ENCODE peak calls at places on chromosomes 1 and 21, in four cellular contexts. One of them, this sample, is unnamed.

GRCh38 chr1:221961532-221962292 is 219.8 kb upstream of the DUSP10 start:
- DNase-seq in CD8-positive, alpha-beta T cell: peak; percentile 34
- DNase-seq in lower lobe of right lung: peak; percentile 46
- DNase-seq in right lobe of liver: peak; percentile 55
- DNase-seq in this sample: no peak

GRCh38 chr1:42942444-42942843 is 16.2 kb downstream of the SLC2A1 start:
- DNase-seq in CD8-positive, alpha-beta T cell: no peak
- DNase-seq in lower lobe of right lung: no peak
- DNase-seq in right lobe of liver: no peak
- DNase-seq in this sample: peak; percentile 63

GRCh38 chr1:90973897-90974798 is 47.7 kb downstream of the ZNF644 start:
- DNase-seq in CD8-positive, alpha-beta T cell: no peak
- DNase-seq in lower lobe of right lung: no peak
- DNase-seq in right lobe of liver: no peak
- DNase-seq in this sample: no peak

GRCh38 chr1:162696286-162696862 is 64.1 kb downstream of the DDR2 start:
- DNase-seq in CD8-positive, alpha-beta T cell: no peak
- DNase-seq in lower lobe of right lung: peak; percentile 48
- DNase-seq in right lobe of liver: no peak
- DNase-seq in this sample: no peak

GRCh38 chr1:7334475-7335035 is 436.5 kb upstream of the VAMP3 start:
- DNase-seq in CD8-positive, alpha-beta T cell: no peak
- DNase-seq in lower lobe of right lung: no peak
- DNase-seq in right lobe of liver: no peak
- DNase-seq in this sample: no peak

GRCh38 chr1:186155594-186155993 is 219.5 kb downstream of the TPR start:
- DNase-seq in CD8-positive, alpha-beta T cell: no peak
- DNase-seq in lower lobe of right lung: no peak
- DNase-seq in right lobe of liver: no peak
- DNase-seq in this sample: no peak

GRCh38 chr1:235430991-235431390 is 63.8 kb downstream of the TBCE start:
- DNase-seq in CD8-positive, alpha-beta T cell: no peak
- DNase-seq in lower lobe of right lung: no peak
- DNase-seq in right lobe of liver: no peak
- DNase-seq in this sample: no peak

GRCh38 chr1:56576880-56577858 is 2.2 kb downstream of the PLPP3 start:
- DNase-seq in CD8-positive, alpha-beta T cell: no peak
- DNase-seq in lower lobe of right lung: no peak
- DNase-seq in right lobe of liver: no peak
- DNase-seq in this sample: no peak

GRCh38 chr1:12034381-12034801 is 15.1 kb downstream of the MIIP start:
- DNase-seq in CD8-positive, alpha-beta T cell: no peak
- DNase-seq in lower lobe of right lung: no peak
- DNase-seq in right lobe of liver: no peak
- DNase-seq in this sample: no peak

GRCh38 chr1:54117815-54118563 is 34.8 kb downstream of the CDCP2 start:
- DNase-seq in CD8-positive, alpha-beta T cell: no peak
- DNase-seq in lower lobe of right lung: no peak
- DNase-seq in right lobe of liver: no peak
- DNase-seq in this sample: peak; percentile 36

GRCh38 chr1:245952383-245952989 is 554.6 kb downstream of the SMYD3 start:
- DNase-seq in CD8-positive, alpha-beta T cell: no peak
- DNase-seq in lower lobe of right lung: no peak
- DNase-seq in right lobe of liver: no peak
- DNase-seq in this sample: no peak

GRCh38 chr21:42120056-42120903 is 49.2 kb downstream of the UMODL1 start:
- DNase-seq in CD8-positive, alpha-beta T cell: no peak
- DNase-seq in lower lobe of right lung: no peak
- DNase-seq in right lobe of liver: no peak
- DNase-seq in this sample: no peak

GRCh38 chr1:166971252-166971651 is 4.1 kb downstream of the ILDR2 start:
- DNase-seq in CD8-positive, alpha-beta T cell: no peak
- DNase-seq in lower lobe of right lung: no peak
- DNase-seq in right lobe of liver: no peak
- DNase-seq in this sample: no peak

GRCh38 chr1:233252436-233252835 is 43.1 kb downstream of the PCNX2 start:
- DNase-seq in CD8-positive, alpha-beta T cell: no peak
- DNase-seq in lower lobe of right lung: peak; percentile 53
- DNase-seq in right lobe of liver: no peak
- DNase-seq in this sample: no peak

GRCh38 chr21:41247561-41247968 is 69.0 kb upstream of the FAM3B start:
- DNase-seq in CD8-positive, alpha-beta T cell: no peak
- DNase-seq in lower lobe of right lung: no peak
- DNase-seq in right lobe of liver: no peak
- DNase-seq in this sample: no peak

GRCh38 chr1:95021085-95021484 is 51.7 kb downstream of the ALG14 start:
- DNase-seq in CD8-positive, alpha-beta T cell: no peak
- DNase-seq in lower lobe of right lung: no peak
- DNase-seq in right lobe of liver: no peak
- DNase-seq in this sample: no peak

GRCh38 chr1:197180252-197180878 is 33.9 kb upstream of the ASPM start:
- DNase-seq in CD8-positive, alpha-beta T cell: no peak
- DNase-seq in lower lobe of right lung: no peak
- DNase-seq in right lobe of liver: no peak
- DNase-seq in this sample: no peak

GRCh38 chr21:25790122-25790951 is 55.6 kb downstream of the GABPA start:
- DNase-seq in CD8-positive, alpha-beta T cell: no peak
- DNase-seq in lower lobe of right lung: no peak
- DNase-seq in right lobe of liver: no peak
- DNase-seq in this sample: no peak

GRCh38 chr21:20424943-20425342 is 573.3 kb upstream of the NCAM2 start:
- DNase-seq in CD8-positive, alpha-beta T cell: no peak
- DNase-seq in lower lobe of right lung: no peak
- DNase-seq in right lobe of liver: no peak
- DNase-seq in this sample: no peak

GRCh38 chr1:95730986-95731385 is 497.0 kb downstream of the RWDD3 start:
- DNase-seq in CD8-positive, alpha-beta T cell: no peak
- DNase-seq in lower lobe of right lung: no peak
- DNase-seq in right lobe of liver: no peak
- DNase-seq in this sample: no peak

GRCh38 chr1:220344745-220345144 is 72.5 kb upstream of the RAB3GAP2 start:
- DNase-seq in CD8-positive, alpha-beta T cell: no peak
- DNase-seq in lower lobe of right lung: no peak
- DNase-seq in right lobe of liver: no peak
- DNase-seq in this sample: no peak

GRCh38 chr1:50333595-50333974 is 89.7 kb downstream of the DMRTA2 start:
- DNase-seq in CD8-positive, alpha-beta T cell: peak; percentile 26
- DNase-seq in lower lobe of right lung: peak; percentile 73
- DNase-seq in right lobe of liver: peak; percentile 57
- DNase-seq in this sample: peak; percentile 85

GRCh38 chr1:24742090-24742938 is 2.9 kb upstream of the CLIC4 start:
- DNase-seq in CD8-positive, alpha-beta T cell: no peak
- DNase-seq in lower lobe of right lung: peak; percentile 14
- DNase-seq in right lobe of liver: no peak
- DNase-seq in this sample: peak; percentile 27

GRCh38 chr1:33875857-33876256 is 12.0 kb downstream of the HMGB4 start:
- DNase-seq in CD8-positive, alpha-beta T cell: no peak
- DNase-seq in lower lobe of right lung: no peak
- DNase-seq in right lobe of liver: no peak
- DNase-seq in this sample: no peak

GRCh38 chr1:16367968-16368910 is 1.2 kb downstream of the SZRD1 start:
- DNase-seq in CD8-positive, alpha-beta T cell: no peak
- DNase-seq in lower lobe of right lung: no peak
- DNase-seq in right lobe of liver: no peak
- DNase-seq in this sample: no peak

GRCh38 chr1:60280764-60281278 is 207.3 kb upstream of the C1orf87 start:
- DNase-seq in CD8-positive, alpha-beta T cell: no peak
- DNase-seq in lower lobe of right lung: no peak
- DNase-seq in right lobe of liver: no peak
- DNase-seq in this sample: no peak

GRCh38 chr21:31426235-31426797 is 82.3 kb upstream of the TIAM1 start:
- DNase-seq in CD8-positive, alpha-beta T cell: no peak
- DNase-seq in lower lobe of right lung: no peak
- DNase-seq in right lobe of liver: no peak
- DNase-seq in this sample: no peak

GRCh38 chr1:89271616-89272015 is 1.0 kb downstream of the GBP5 start:
- DNase-seq in CD8-positive, alpha-beta T cell: no peak
- DNase-seq in lower lobe of right lung: no peak
- DNase-seq in right lobe of liver: no peak
- DNase-seq in this sample: no peak

GRCh38 chr1:183180634-183181056 is 5.4 kb upstream of the LAMC2 start:
- DNase-seq in CD8-positive, alpha-beta T cell: no peak
- DNase-seq in lower lobe of right lung: no peak
- DNase-seq in right lobe of liver: no peak
- DNase-seq in this sample: no peak

GRCh38 chr1:219883400-219884332 is 44.7 kb downstream of the SLC30A10 start:
- DNase-seq in CD8-positive, alpha-beta T cell: no peak
- DNase-seq in lower lobe of right lung: no peak
- DNase-seq in right lobe of liver: peak; percentile 50
- DNase-seq in this sample: no peak

GRCh38 chr1:91889717-91890459 is 3.9 kb upstream of the TGFBR3 start:
- DNase-seq in CD8-positive, alpha-beta T cell: no peak
- DNase-seq in lower lobe of right lung: no peak
- DNase-seq in right lobe of liver: no peak
- DNase-seq in this sample: no peak

GRCh38 chr1:99591886-99592285 is 54.0 kb upstream of the PALMD start:
- DNase-seq in CD8-positive, alpha-beta T cell: no peak
- DNase-seq in lower lobe of right lung: no peak
- DNase-seq in right lobe of liver: no peak
- DNase-seq in this sample: no peak

GRCh38 chr1:216015116-216015515 is 408.1 kb downstream of the USH2A start:
- DNase-seq in CD8-positive, alpha-beta T cell: no peak
- DNase-seq in lower lobe of right lung: no peak
- DNase-seq in right lobe of liver: no peak
- DNase-seq in this sample: no peak

DNA sequence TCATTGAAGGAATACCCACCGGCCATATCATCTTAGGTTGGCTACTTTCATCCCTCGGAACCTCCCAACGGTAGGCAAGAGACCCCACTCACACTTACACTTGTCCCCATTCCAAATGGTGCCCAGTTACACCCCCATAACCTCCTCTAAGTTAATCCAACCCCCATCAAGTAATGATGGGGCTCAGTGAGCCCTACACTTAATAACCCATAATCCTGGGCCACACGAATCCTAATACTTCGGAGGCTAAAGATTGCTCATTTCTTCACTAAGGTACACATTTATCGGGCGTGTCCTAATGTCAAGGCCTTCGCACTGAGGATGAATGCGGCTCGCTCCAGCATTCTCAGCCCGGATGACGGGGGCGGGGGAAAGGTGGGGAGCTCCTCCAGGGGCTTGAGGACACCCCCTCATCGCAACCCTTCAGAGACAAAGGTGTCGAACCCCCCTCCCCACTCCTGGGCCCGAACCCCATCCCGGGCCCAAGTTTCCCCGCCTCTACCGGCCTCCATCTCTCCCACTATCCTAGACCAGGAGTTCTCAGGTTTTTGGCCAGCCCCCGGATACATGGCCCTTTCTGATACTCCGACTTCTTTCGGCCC is 435 bp downstream of the ILF2 start:
- DNase-seq in CD8-positive, alpha-beta T cell: peak; percentile 38
- DNase-seq in lower lobe of right lung: peak; percentile 54
- DNase-seq in right lobe of liver: peak; percentile 33
- DNase-seq in this sample: peak; percentile 87
- H3K4me3 ChIP-seq in CD8-positive, alpha-beta T cell: peak overlapping the region; percentile 81
- H3K4me3 ChIP-seq in lower lobe of right lung: peak overlapping the region; percentile 93
- H3K4me3 ChIP-seq in right lobe of liver: peak overlapping the region; percentile 63
- H3K4me3 ChIP-seq in this sample: peak overlapping the region; percentile 76

GRCh38 chr1:152707860-152708259 is at the start of gene LCE4A:
- DNase-seq in CD8-positive, alpha-beta T cell: no peak
- DNase-seq in lower lobe of right lung: no peak
- DNase-seq in right lobe of liver: no peak
- DNase-seq in this sample: no peak
- H3K4me3 ChIP-seq in CD8-positive, alpha-beta T cell: no peak within 1 kb of the TSS
- H3K4me3 ChIP-seq in lower lobe of right lung: no peak within 1 kb of the TSS
- H3K4me3 ChIP-seq in right lobe of liver: no peak within 1 kb of the TSS
- H3K4me3 ChIP-seq in this sample: no peak within 1 kb of the TSS

DNA sequence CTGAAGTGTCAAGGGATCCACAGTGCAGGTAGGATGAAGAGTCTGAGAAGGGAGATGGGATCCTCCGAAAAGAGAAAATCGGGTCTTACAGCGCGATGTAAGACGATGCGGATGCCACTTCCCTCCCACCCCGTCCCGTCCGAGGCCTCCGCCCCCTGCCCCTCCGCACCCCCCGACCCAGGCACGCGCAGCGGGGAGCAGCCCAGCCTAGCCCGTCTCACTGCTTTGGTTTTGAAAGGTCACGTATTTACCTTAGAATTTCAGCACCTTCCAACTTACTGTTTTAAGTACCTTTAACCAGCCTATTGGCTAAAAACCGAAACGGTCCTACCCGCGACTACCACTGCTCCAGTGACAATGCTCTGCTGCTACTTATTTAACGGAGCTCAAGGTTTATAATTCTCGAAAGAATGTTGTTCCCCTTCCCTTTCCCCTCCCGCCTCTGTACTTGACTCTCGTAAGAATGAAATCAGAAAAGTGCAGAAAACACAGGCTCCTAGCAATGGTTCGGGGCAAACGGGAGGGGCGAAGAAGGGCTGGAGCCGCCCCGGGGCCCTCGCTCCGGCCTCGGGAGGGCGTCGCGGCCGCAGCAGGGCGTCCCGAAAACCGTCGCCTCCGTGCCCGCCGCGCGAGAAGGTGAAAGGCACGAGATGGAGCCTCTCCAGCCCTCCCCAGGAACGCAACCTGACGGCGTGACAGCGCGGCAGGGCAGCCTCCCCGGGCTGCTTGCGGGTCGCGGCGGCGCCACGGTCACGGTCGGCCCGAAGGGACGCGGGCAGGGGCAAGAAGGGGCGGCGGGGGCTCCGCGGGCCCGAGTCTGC is 706 bp downstream of the TMEM50B start:
- DNase-seq in CD8-positive, alpha-beta T cell: peak; percentile 53
- DNase-seq in lower lobe of right lung: peak; percentile 69
- DNase-seq in right lobe of liver: peak; percentile 53
- DNase-seq in this sample: peak; percentile 87
- H3K4me3 ChIP-seq in CD8-positive, alpha-beta T cell: peak overlapping the region; percentile 79
- H3K4me3 ChIP-seq in lower lobe of right lung: peak overlapping the region; percentile 93
- H3K4me3 ChIP-seq in right lobe of liver: peak overlapping the region; percentile 95
- H3K4me3 ChIP-seq in this sample: peak overlapping the region; percentile 97

DNA sequence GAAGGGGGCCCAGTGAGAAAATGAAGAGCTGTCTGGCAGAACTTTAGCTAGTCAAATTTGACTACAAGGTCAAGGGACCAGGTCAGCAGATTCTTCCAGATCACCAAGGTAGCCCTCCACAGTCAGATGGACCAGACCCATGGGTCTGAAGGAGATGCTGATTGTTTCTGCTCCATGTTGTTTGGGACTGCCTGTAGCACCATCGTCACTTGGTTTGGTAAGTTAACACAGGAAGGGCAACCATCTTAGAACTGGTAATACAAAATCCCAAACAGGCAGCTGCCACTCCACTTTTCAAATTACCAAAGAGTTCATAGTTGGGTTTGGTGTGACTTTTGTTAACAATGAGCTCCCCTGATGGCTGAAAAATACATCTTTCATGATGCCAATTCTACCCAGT is 9.0 kb downstream of the ITPKB start:
- DNase-seq in CD8-positive, alpha-beta T cell: peak; percentile 19
- DNase-seq in lower lobe of right lung: no peak
- DNase-seq in right lobe of liver: no peak
- DNase-seq in this sample: no peak
- H3K4me3 ChIP-seq in CD8-positive, alpha-beta T cell: peak overlapping the region; percentile 34
- H3K4me3 ChIP-seq in lower lobe of right lung: no peak overlapping the region
- H3K4me3 ChIP-seq in right lobe of liver: no peak overlapping the region
- H3K4me3 ChIP-seq in this sample: no peak overlapping the region